ENCODE peak calls at places on chromosome 18, in seven cellular contexts. P is heart left ventricle; L is effector memory CD4-positive, alpha-beta T cell; W is mammary epithelial cell; U is caudate nucleus; O is SK-N-SH; V is uterus. X is an unnamed sample.

GRCh38 chr18:46856975-46857374 is 60.3 kb downstream of the PIAS2 start:
- DNase-seq in W (no peak), P (no peak), O (no peak), V (no peak), L (no peak), U (no peak), X (no peak)

GRCh38 chr18:56321470-56321869 is 316.9 kb downstream of the TXNL1 start:
- DNase-seq in O (no peak), P (peak; percentile 70), U (no peak), V (peak; percentile 24), W (no peak), L (no peak), X (no peak)

GRCh38 chr18:38972571-38972970 is 1407.0 kb upstream of the CELF4 start:
- DNase-seq in L (no peak), O (no peak), P (no peak), U (no peak), W (no peak), V (no peak), X (no peak)

GRCh38 chr18:55588001-55588875 is at the start of gene TCF4:
- DNase-seq in W (peak; percentile 35), U (peak; percentile 42), L (no peak), O (peak; percentile 80), P (peak; percentile 72), V (peak; percentile 59), X (peak; percentile 30)

GRCh38 chr18:35415511-35416427 is 38.6 kb upstream of the ZNF396 start:
- DNase-seq in O (no peak), P (no peak), U (no peak), L (no peak), V (no peak), W (no peak), X (no peak)

GRCh38 chr18:27996792-27997191 is 180.1 kb downstream of the CDH2 start:
- DNase-seq in L (no peak), O (no peak), W (peak; percentile 52), U (no peak), V (no peak), P (no peak), X (peak; percentile 17)

GRCh38 chr18:46418657-46419260 is 238.3 kb downstream of the LOXHD1 start:
- DNase-seq in V (no peak), O (no peak), W (no peak), L (no peak), U (no peak), P (no peak), X (no peak)

GRCh38 chr18:69233465-69234054 is 167.1 kb upstream of the DOK6 start:
- DNase-seq in O (no peak), U (no peak), L (no peak), W (no peak), V (no peak), P (no peak), X (no peak)

GRCh38 chr18:78612801-78613200 is 366.8 kb upstream of the SALL3 start:
- DNase-seq in O (no peak), P (no peak), V (no peak), W (no peak), U (no peak), L (no peak), X (no peak)

GRCh38 chr18:49362431-49362830 is 98.0 kb downstream of the DYM start:
- DNase-seq in O (no peak), W (no peak), L (no peak), P (no peak), U (no peak), V (no peak), X (no peak)

GRCh38 chr18:42182728-42183700 is 228.0 kb downstream of the PIK3C3 start:
- DNase-seq in O (no peak), P (no peak), V (no peak), W (peak; percentile 59), U (no peak), L (no peak), X (no peak)

GRCh38 chr18:12861637-12862036 is 22.4 kb downstream of the PTPN2 start:
- DNase-seq in V (no peak), L (no peak), U (no peak), O (no peak), P (no peak), W (no peak), X (no peak)
- H3K27ac ChIP-seq in V (no peak overlapping the region), L (no peak overlapping the region), U (no peak overlapping the region), O (no peak overlapping the region), P (no peak overlapping the region), W (peak overlapping the region; percentile 70), X (no peak overlapping the region)

GRCh38 chr18:58048243-58048642 is 4.2 kb downstream of the NEDD4L start:
- DNase-seq in O (no peak), L (no peak), V (no peak), P (no peak), W (no peak), U (no peak), X (no peak)

GRCh38 chr18:58046794-58047555 is 2.9 kb downstream of the NEDD4L start:
- DNase-seq in L (no peak), W (no peak), V (no peak), O (no peak), U (no peak), P (no peak), X (no peak)

GRCh38 chr18:58046087-58046793 is 2.2 kb downstream of the NEDD4L start:
- DNase-seq in U (no peak), P (no peak), O (no peak), L (no peak), W (no peak), V (no peak), X (no peak)

GRCh38 chr18:58049000-58049688 is 5.1 kb downstream of the NEDD4L start:
- DNase-seq in P (no peak), L (no peak), W (peak; percentile 40), U (no peak), V (no peak), O (no peak), X (no peak)

DNA sequence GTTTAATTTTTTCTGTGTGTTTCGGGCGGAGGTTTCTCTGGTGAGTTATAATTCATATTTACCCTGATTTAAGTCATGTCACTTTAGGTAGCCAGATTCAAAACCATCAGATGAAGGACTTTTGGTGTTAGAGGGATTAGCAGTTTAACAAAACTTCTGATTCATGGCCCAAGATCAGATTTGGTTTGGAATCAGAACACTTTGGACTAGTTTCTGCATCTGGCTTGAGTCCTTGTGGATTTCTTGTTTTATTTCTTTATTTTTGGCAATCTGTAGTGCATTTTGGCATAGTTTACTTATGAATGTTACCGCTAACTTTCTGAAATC is 3.5 kb downstream of the NEDD4L start:
- DNase-seq in W (no peak), O (no peak), V (no peak), P (no peak), U (no peak), L (no peak), X (no peak)
- H3K27ac ChIP-seq in W (no peak overlapping the region), O (no peak overlapping the region), V (no peak overlapping the region), P (no peak overlapping the region), U (peak overlapping the region; percentile 14), L (no peak overlapping the region), X (no peak overlapping the region)

GRCh38 chr18:79947881-79948610 is 3.4 kb downstream of the SLC66A2 start:
- DNase-seq in W (no peak), L (no peak), V (no peak), U (no peak), P (no peak), O (no peak), X (no peak)
- H3K27ac ChIP-seq in W (no peak overlapping the region), L (no peak overlapping the region), V (no peak overlapping the region), U (no peak overlapping the region), P (no peak overlapping the region), O (no peak overlapping the region), X (no peak overlapping the region)

GRCh38 chr18:9140381-9140780 is 3.8 kb downstream of the ANKRD12 start:
- DNase-seq in O (no peak), U (no peak), P (no peak), W (no peak), L (no peak), V (no peak), X (no peak)
- H3K27ac ChIP-seq in O (no peak overlapping the region), U (no peak overlapping the region), P (peak overlapping the region; percentile 90), W (peak overlapping the region; percentile 83), L (peak overlapping the region; percentile 92), V (no peak overlapping the region), X (no peak overlapping the region)

GRCh38 chr18:74234326-74235171 is 57.2 kb downstream of the CYB5A start:
- DNase-seq in L (no peak), O (no peak), U (no peak), W (peak; percentile 41), V (peak; percentile 71), P (no peak), X (peak; percentile 53)
- H3K27ac ChIP-seq in L (no peak overlapping the region), O (no peak overlapping the region), U (no peak overlapping the region), W (no peak overlapping the region), V (peak overlapping the region; percentile 75), P (no peak overlapping the region), X (no peak overlapping the region)

X was measured in RWPE1.